ENCODE peak calls at places on chromosomes 2 and 18, in seven cellular contexts. One of them, this sample, is unnamed.

GRCh38 chr18:69580107-69580506 is 179.4 kb downstream of the DOK6 start:
- DNase-seq in neuronal stem cell: no peak
- DNase-seq in uterus: no peak
- DNase-seq in hepatocyte: no peak
- DNase-seq in mesendoderm: peak
- DNase-seq in cardiac muscle cell: peak
- DNase-seq in PC-9: no peak
- DNase-seq in this sample: peak

GRCh38 chr18:77039196-77040140 is 93.1 kb downstream of the MBP start:
- DNase-seq in hepatocyte: no peak
- DNase-seq in mesendoderm: no peak
- DNase-seq in neuronal stem cell: no peak
- DNase-seq in cardiac muscle cell: no peak
- DNase-seq in PC-9: no peak
- DNase-seq in uterus: no peak
- DNase-seq in this sample: no peak

GRCh38 chr2:179207047-179207446 is 57.6 kb downstream of the SESTD1 start:
- DNase-seq in PC-9: no peak
- DNase-seq in neuronal stem cell: no peak
- DNase-seq in mesendoderm: no peak
- DNase-seq in hepatocyte: no peak
- DNase-seq in cardiac muscle cell: no peak
- DNase-seq in uterus: no peak
- DNase-seq in this sample: no peak

GRCh38 chr2:98346259-98347236 is at the start of gene CNGA3:
- DNase-seq in hepatocyte: peak
- DNase-seq in mesendoderm: peak
- DNase-seq in PC-9: peak
- DNase-seq in neuronal stem cell: peak
- DNase-seq in uterus: no peak
- DNase-seq in cardiac muscle cell: peak
- DNase-seq in this sample: no peak

GRCh38 chr2:176872406-176872805 is 340.2 kb upstream of the HNRNPA3 start:
- DNase-seq in PC-9: no peak
- DNase-seq in cardiac muscle cell: no peak
- DNase-seq in uterus: no peak
- DNase-seq in hepatocyte: no peak
- DNase-seq in neuronal stem cell: no peak
- DNase-seq in mesendoderm: peak
- DNase-seq in this sample: no peak

GRCh38 chr2:37689751-37690150 is 18.3 kb upstream of the CDC42EP3 start:
- DNase-seq in PC-9: peak
- DNase-seq in cardiac muscle cell: no peak
- DNase-seq in uterus: no peak
- DNase-seq in neuronal stem cell: no peak
- DNase-seq in hepatocyte: no peak
- DNase-seq in mesendoderm: no peak
- DNase-seq in this sample: no peak

GRCh38 chr18:8277270-8277669 is 332.0 kb upstream of the RAB12 start:
- DNase-seq in uterus: no peak
- DNase-seq in mesendoderm: no peak
- DNase-seq in cardiac muscle cell: peak
- DNase-seq in PC-9: no peak
- DNase-seq in hepatocyte: no peak
- DNase-seq in neuronal stem cell: no peak
- DNase-seq in this sample: no peak

GRCh38 chr18:23337599-23338444 is 115.3 kb upstream of the RIOK3 start:
- DNase-seq in hepatocyte: peak
- DNase-seq in neuronal stem cell: no peak
- DNase-seq in PC-9: peak
- DNase-seq in uterus: no peak
- DNase-seq in cardiac muscle cell: peak
- DNase-seq in mesendoderm: peak
- DNase-seq in this sample: peak

GRCh38 chr2:71456617-71457016 is 3.3 kb downstream of the DYSF start:
- DNase-seq in hepatocyte: no peak
- DNase-seq in uterus: no peak
- DNase-seq in mesendoderm: peak
- DNase-seq in PC-9: no peak
- DNase-seq in neuronal stem cell: no peak
- DNase-seq in cardiac muscle cell: no peak
- DNase-seq in this sample: no peak

GRCh38 chr2:217798743-217799552 is 203.8 kb downstream of the TNS1 start:
- DNase-seq in uterus: no peak
- DNase-seq in hepatocyte: no peak
- DNase-seq in cardiac muscle cell: no peak
- DNase-seq in neuronal stem cell: no peak
- DNase-seq in mesendoderm: no peak
- DNase-seq in PC-9: no peak
- DNase-seq in this sample: no peak

GRCh38 chr2:1010373-1011017 is 59.8 kb downstream of the SNTG2 start:
- DNase-seq in uterus: no peak
- DNase-seq in neuronal stem cell: peak
- DNase-seq in mesendoderm: no peak
- DNase-seq in cardiac muscle cell: peak
- DNase-seq in hepatocyte: peak
- DNase-seq in PC-9: no peak
- DNase-seq in this sample: no peak

GRCh38 chr2:226862623-226863022 is 26.8 kb downstream of the RHBDD1 start:
- DNase-seq in cardiac muscle cell: no peak
- DNase-seq in hepatocyte: no peak
- DNase-seq in mesendoderm: no peak
- DNase-seq in neuronal stem cell: no peak
- DNase-seq in uterus: no peak
- DNase-seq in PC-9: no peak
- DNase-seq in this sample: no peak

GRCh38 chr2:42906557-42907380 is 114.4 kb upstream of the HAAO start:
- DNase-seq in mesendoderm: peak
- DNase-seq in PC-9: no peak
- DNase-seq in uterus: peak
- DNase-seq in neuronal stem cell: peak
- DNase-seq in cardiac muscle cell: peak
- DNase-seq in hepatocyte: peak
- DNase-seq in this sample: no peak

GRCh38 chr2:72149556-72150156 is 2.0 kb upstream of the CYP26B1 start:
- DNase-seq in hepatocyte: no peak
- DNase-seq in cardiac muscle cell: no peak
- DNase-seq in mesendoderm: peak
- DNase-seq in neuronal stem cell: no peak
- DNase-seq in PC-9: no peak
- DNase-seq in uterus: peak
- DNase-seq in this sample: no peak

GRCh38 chr2:129229196-129229595 is 750.3 kb upstream of the RAB6C start:
- DNase-seq in hepatocyte: no peak
- DNase-seq in uterus: no peak
- DNase-seq in mesendoderm: no peak
- DNase-seq in PC-9: no peak
- DNase-seq in cardiac muscle cell: no peak
- DNase-seq in neuronal stem cell: no peak
- DNase-seq in this sample: no peak

GRCh38 chr2:234994340-234995321 is 42.8 kb downstream of the SH3BP4 start:
- DNase-seq in PC-9: no peak
- DNase-seq in neuronal stem cell: no peak
- DNase-seq in uterus: no peak
- DNase-seq in hepatocyte: no peak
- DNase-seq in mesendoderm: peak
- DNase-seq in cardiac muscle cell: no peak
- DNase-seq in this sample: no peak

GRCh38 chr2:98701230-98701629 is 29.7 kb downstream of the MGAT4A start:
- DNase-seq in neuronal stem cell: no peak
- DNase-seq in uterus: no peak
- DNase-seq in cardiac muscle cell: peak
- DNase-seq in PC-9: no peak
- DNase-seq in mesendoderm: no peak
- DNase-seq in hepatocyte: no peak
- DNase-seq in this sample: no peak

GRCh38 chr2:174343638-174344455 is 9.1 kb downstream of the SP9 start:
- DNase-seq in cardiac muscle cell: no peak
- DNase-seq in uterus: no peak
- DNase-seq in neuronal stem cell: peak
- DNase-seq in PC-9: no peak
- DNase-seq in mesendoderm: peak
- DNase-seq in hepatocyte: no peak
- DNase-seq in this sample: no peak

GRCh38 chr2:14018620-14019019 is 613.9 kb upstream of the LRATD1 start:
- DNase-seq in mesendoderm: no peak
- DNase-seq in neuronal stem cell: no peak
- DNase-seq in PC-9: no peak
- DNase-seq in cardiac muscle cell: no peak
- DNase-seq in hepatocyte: no peak
- DNase-seq in uterus: no peak
- DNase-seq in this sample: no peak

GRCh38 chr18:59950215-59950944 is 50.6 kb downstream of the PMAIP1 start:
- DNase-seq in PC-9: no peak
- DNase-seq in uterus: no peak
- DNase-seq in neuronal stem cell: no peak
- DNase-seq in hepatocyte: no peak
- DNase-seq in cardiac muscle cell: no peak
- DNase-seq in mesendoderm: no peak
- DNase-seq in this sample: no peak

GRCh38 chr18:59423251-59423650 is 64.2 kb upstream of the LMAN1 start:
- DNase-seq in PC-9: no peak
- DNase-seq in mesendoderm: no peak
- DNase-seq in hepatocyte: no peak
- DNase-seq in neuronal stem cell: no peak
- DNase-seq in uterus: no peak
- DNase-seq in cardiac muscle cell: peak
- DNase-seq in this sample: no peak

GRCh38 chr2:237432484-237433092 is 18.6 kb upstream of the COL6A3 start:
- DNase-seq in mesendoderm: peak
- DNase-seq in PC-9: peak
- DNase-seq in uterus: no peak
- DNase-seq in neuronal stem cell: no peak
- DNase-seq in hepatocyte: no peak
- DNase-seq in cardiac muscle cell: peak
- DNase-seq in this sample: peak

GRCh38 chr2:63661076-63661475 is 72.3 kb downstream of the MDH1 start:
- DNase-seq in PC-9: no peak
- DNase-seq in mesendoderm: peak
- DNase-seq in neuronal stem cell: no peak
- DNase-seq in cardiac muscle cell: peak
- DNase-seq in uterus: no peak
- DNase-seq in hepatocyte: peak
- DNase-seq in this sample: no peak

GRCh38 chr2:98854675-98855074 is 81.3 kb downstream of the CRACDL start:
- DNase-seq in mesendoderm: no peak
- DNase-seq in uterus: no peak
- DNase-seq in cardiac muscle cell: no peak
- DNase-seq in PC-9: peak
- DNase-seq in hepatocyte: no peak
- DNase-seq in neuronal stem cell: no peak
- DNase-seq in this sample: no peak

GRCh38 chr2:150134223-150134858 is 353.1 kb downstream of the RND3 start:
- DNase-seq in cardiac muscle cell: no peak
- DNase-seq in mesendoderm: no peak
- DNase-seq in PC-9: no peak
- DNase-seq in neuronal stem cell: no peak
- DNase-seq in hepatocyte: no peak
- DNase-seq in uterus: no peak
- DNase-seq in this sample: no peak
- H3K27ac ChIP-seq in cardiac muscle cell: no peak
- H3K27ac ChIP-seq in mesendoderm: no peak
- H3K27ac ChIP-seq in PC-9: peak
- H3K27ac ChIP-seq in neuronal stem cell: no peak
- H3K27ac ChIP-seq in hepatocyte: peak
- H3K27ac ChIP-seq in uterus: no peak
- H3K27ac ChIP-seq in this sample: peak

GRCh38 chr18:45049548-45050307 is 369.0 kb downstream of the SETBP1 start:
- DNase-seq in cardiac muscle cell: peak
- DNase-seq in PC-9: no peak
- DNase-seq in neuronal stem cell: no peak
- DNase-seq in uterus: no peak
- DNase-seq in hepatocyte: no peak
- DNase-seq in mesendoderm: no peak
- DNase-seq in this sample: no peak
- H3K27ac ChIP-seq in cardiac muscle cell: no peak
- H3K27ac ChIP-seq in PC-9: no peak
- H3K27ac ChIP-seq in neuronal stem cell: no peak
- H3K27ac ChIP-seq in uterus: peak
- H3K27ac ChIP-seq in hepatocyte: peak
- H3K27ac ChIP-seq in mesendoderm: no peak
- H3K27ac ChIP-seq in this sample: no peak

GRCh38 chr2:25341031-25341727 is 546 bp downstream of the DNMT3A start:
- DNase-seq in uterus: peak
- DNase-seq in cardiac muscle cell: peak
- DNase-seq in mesendoderm: no peak
- DNase-seq in PC-9: no peak
- DNase-seq in neuronal stem cell: no peak
- DNase-seq in hepatocyte: peak
- DNase-seq in this sample: no peak

GRCh38 chr2:25341753-25342371 is at the start of gene DNMT3A:
- DNase-seq in PC-9: no peak
- DNase-seq in neuronal stem cell: no peak
- DNase-seq in uterus: peak
- DNase-seq in hepatocyte: peak
- DNase-seq in cardiac muscle cell: peak
- DNase-seq in mesendoderm: peak
- DNase-seq in this sample: no peak

GRCh38 chr2:25340340-25340886 is 1.3 kb downstream of the DNMT3A start:
- DNase-seq in mesendoderm: no peak
- DNase-seq in hepatocyte: peak
- DNase-seq in uterus: peak
- DNase-seq in PC-9: no peak
- DNase-seq in neuronal stem cell: no peak
- DNase-seq in cardiac muscle cell: peak
- DNase-seq in this sample: no peak

GRCh38 chr2:25342372-25343186 is 854 bp upstream of the DNMT3A start:
- DNase-seq in neuronal stem cell: peak
- DNase-seq in cardiac muscle cell: peak
- DNase-seq in uterus: peak
- DNase-seq in PC-9: peak
- DNase-seq in hepatocyte: peak
- DNase-seq in mesendoderm: peak
- DNase-seq in this sample: peak

GRCh38 chr2:25343187-25343825 is 1.6 kb upstream of the DNMT3A start:
- DNase-seq in uterus: no peak
- DNase-seq in hepatocyte: no peak
- DNase-seq in PC-9: no peak
- DNase-seq in mesendoderm: no peak
- DNase-seq in cardiac muscle cell: no peak
- DNase-seq in neuronal stem cell: no peak
- DNase-seq in this sample: no peak
- H3K27ac ChIP-seq in uterus: no peak
- H3K27ac ChIP-seq in hepatocyte: peak
- H3K27ac ChIP-seq in PC-9: no peak
- H3K27ac ChIP-seq in mesendoderm: no peak
- H3K27ac ChIP-seq in cardiac muscle cell: no peak
- H3K27ac ChIP-seq in neuronal stem cell: no peak
- H3K27ac ChIP-seq in this sample: no peak

GRCh38 chr2:66753247-66754019 is 318.5 kb downstream of the MEIS1 start:
- DNase-seq in neuronal stem cell: no peak
- DNase-seq in uterus: peak
- DNase-seq in mesendoderm: no peak
- DNase-seq in cardiac muscle cell: no peak
- DNase-seq in hepatocyte: no peak
- DNase-seq in PC-9: no peak
- DNase-seq in this sample: no peak

GRCh38 chr2:66748939-66749338 is 314.0 kb downstream of the MEIS1 start:
- DNase-seq in uterus: no peak
- DNase-seq in neuronal stem cell: no peak
- DNase-seq in mesendoderm: no peak
- DNase-seq in PC-9: no peak
- DNase-seq in cardiac muscle cell: no peak
- DNase-seq in hepatocyte: no peak
- DNase-seq in this sample: no peak
- H3K27ac ChIP-seq in uterus: no peak
- H3K27ac ChIP-seq in neuronal stem cell: no peak
- H3K27ac ChIP-seq in mesendoderm: no peak
- H3K27ac ChIP-seq in PC-9: no peak
- H3K27ac ChIP-seq in cardiac muscle cell: no peak
- H3K27ac ChIP-seq in hepatocyte: no peak
- H3K27ac ChIP-seq in this sample: no peak

GRCh38 chr2:108621087-108621559 is 86.9 kb downstream of the LIMS1 start:
- DNase-seq in uterus: no peak
- DNase-seq in hepatocyte: peak
- DNase-seq in mesendoderm: peak
- DNase-seq in neuronal stem cell: no peak
- DNase-seq in PC-9: peak
- DNase-seq in cardiac muscle cell: no peak
- DNase-seq in this sample: no peak
- H3K27ac ChIP-seq in uterus: peak
- H3K27ac ChIP-seq in hepatocyte: peak
- H3K27ac ChIP-seq in mesendoderm: peak
- H3K27ac ChIP-seq in neuronal stem cell: peak
- H3K27ac ChIP-seq in PC-9: peak
- H3K27ac ChIP-seq in cardiac muscle cell: peak
- H3K27ac ChIP-seq in this sample: peak